ENCODE peak calls at places on chromosome 15, in eight cellular contexts. One of them, this sample, is unnamed.

GRCh38 chr15:22979069-22979698 is 984 bp downstream of the CYFIP1 start:
- DNase-seq in CD8-positive, alpha-beta T cell: peak; percentile 24
- DNase-seq in AG04450: no peak
- DNase-seq in NCI-H510A treated with DMSO at 0.1 percent for 48 hours: peak; percentile 5
- DNase-seq in MCF 10A: peak; percentile 55
- DNase-seq in cortex of kidney: no peak
- DNase-seq in CD4-positive, alpha-beta T cell: no peak
- DNase-seq in RCC 7860: no peak
- DNase-seq in this sample: no peak

GRCh38 chr15:69916169-69916785 is 181.4 kb downstream of the TLE3 start:
- DNase-seq in CD8-positive, alpha-beta T cell: no peak
- DNase-seq in AG04450: no peak
- DNase-seq in NCI-H510A treated with DMSO at 0.1 percent for 48 hours: no peak
- DNase-seq in MCF 10A: no peak
- DNase-seq in cortex of kidney: no peak
- DNase-seq in CD4-positive, alpha-beta T cell: no peak
- DNase-seq in RCC 7860: no peak
- DNase-seq in this sample: no peak

GRCh38 chr15:77516786-77517185 is 96.1 kb downstream of the HMG20A start:
- DNase-seq in CD8-positive, alpha-beta T cell: no peak
- DNase-seq in AG04450: no peak
- DNase-seq in NCI-H510A treated with DMSO at 0.1 percent for 48 hours: no peak
- DNase-seq in MCF 10A: no peak
- DNase-seq in cortex of kidney: no peak
- DNase-seq in CD4-positive, alpha-beta T cell: no peak
- DNase-seq in RCC 7860: no peak
- DNase-seq in this sample: no peak

GRCh38 chr15:95017950-95018349 is 786.6 kb downstream of the MCTP2 start:
- DNase-seq in CD8-positive, alpha-beta T cell: no peak
- DNase-seq in AG04450: no peak
- DNase-seq in NCI-H510A treated with DMSO at 0.1 percent for 48 hours: no peak
- DNase-seq in MCF 10A: peak; percentile 67
- DNase-seq in cortex of kidney: no peak
- DNase-seq in CD4-positive, alpha-beta T cell: no peak
- DNase-seq in RCC 7860: no peak
- DNase-seq in this sample: no peak

GRCh38 chr15:63608989-63609388 is 11.8 kb downstream of the FBXL22 start:
- DNase-seq in CD8-positive, alpha-beta T cell: no peak
- DNase-seq in AG04450: no peak
- DNase-seq in NCI-H510A treated with DMSO at 0.1 percent for 48 hours: no peak
- DNase-seq in MCF 10A: no peak
- DNase-seq in cortex of kidney: no peak
- DNase-seq in CD4-positive, alpha-beta T cell: no peak
- DNase-seq in RCC 7860: no peak
- DNase-seq in this sample: no peak

GRCh38 chr15:71780349-71780976 is 29.9 kb upstream of the NR2E3 start:
- DNase-seq in CD8-positive, alpha-beta T cell: peak; percentile 37
- DNase-seq in AG04450: no peak
- DNase-seq in NCI-H510A treated with DMSO at 0.1 percent for 48 hours: no peak
- DNase-seq in MCF 10A: peak; percentile 57
- DNase-seq in cortex of kidney: no peak
- DNase-seq in CD4-positive, alpha-beta T cell: peak; percentile 11
- DNase-seq in RCC 7860: peak; percentile 36
- DNase-seq in this sample: no peak

GRCh38 chr15:66131831-66132230 is 121.7 kb downstream of the MEGF11 start:
- DNase-seq in CD8-positive, alpha-beta T cell: no peak
- DNase-seq in AG04450: no peak
- DNase-seq in NCI-H510A treated with DMSO at 0.1 percent for 48 hours: peak; percentile 47
- DNase-seq in MCF 10A: no peak
- DNase-seq in cortex of kidney: no peak
- DNase-seq in CD4-positive, alpha-beta T cell: no peak
- DNase-seq in RCC 7860: no peak
- DNase-seq in this sample: no peak

GRCh38 chr15:26148461-26148860 is 285.3 kb upstream of the ATP10A start:
- DNase-seq in CD8-positive, alpha-beta T cell: no peak
- DNase-seq in AG04450: no peak
- DNase-seq in NCI-H510A treated with DMSO at 0.1 percent for 48 hours: no peak
- DNase-seq in MCF 10A: no peak
- DNase-seq in cortex of kidney: no peak
- DNase-seq in CD4-positive, alpha-beta T cell: no peak
- DNase-seq in RCC 7860: no peak
- DNase-seq in this sample: no peak

GRCh38 chr15:53882311-53882710 is 95.9 kb upstream of the UNC13C start:
- DNase-seq in CD8-positive, alpha-beta T cell: no peak
- DNase-seq in AG04450: no peak
- DNase-seq in NCI-H510A treated with DMSO at 0.1 percent for 48 hours: no peak
- DNase-seq in MCF 10A: no peak
- DNase-seq in cortex of kidney: no peak
- DNase-seq in CD4-positive, alpha-beta T cell: no peak
- DNase-seq in RCC 7860: no peak
- DNase-seq in this sample: no peak